ENCODE peak calls at places on chromosomes 6 and 20, in seven cellular contexts. O, N, W, Q, C, G and J are unnamed samples.

GRCh38 chr6:159066479-159066878 is 21.7 kb upstream of the TAGAP start:
- DNase-seq in O (no peak), N (no peak), W (no peak), Q (no peak), C (no peak), G (no peak), J (no peak)

GRCh38 chr20:20824924-20825584 is 112.6 kb upstream of the RALGAPA2 start:
- DNase-seq in O (peak; percentile 2), N (no peak), W (peak; percentile 55), Q (peak; percentile 67), C (no peak), G (no peak), J (peak; percentile 41)

GRCh38 chr6:110858562-110859214 is 15.9 kb upstream of the AMD1 start:
- DNase-seq in O (no peak), N (no peak), W (no peak), Q (no peak), C (no peak), G (no peak), J (no peak)

GRCh38 chr6:46323312-46323965 is 152.7 kb upstream of the ENPP5 start:
- DNase-seq in O (peak; percentile 67), N (peak; percentile 86), W (no peak), Q (no peak), C (no peak), G (peak; percentile 57), J (peak; percentile 91)

GRCh38 chr6:36832313-36832712 is 6.9 kb downstream of the CPNE5 start:
- DNase-seq in O (no peak), N (no peak), W (no peak), Q (no peak), C (no peak), G (no peak), J (no peak)

GRCh38 chr20:21102691-21103311 is 3.4 kb downstream of the LINC00237 start:
- DNase-seq in O (peak; percentile 1), N (peak; percentile 35), W (no peak), Q (peak; percentile 53), C (no peak), G (no peak), J (no peak)

GRCh38 chr20:7696311-7696710 is 243.9 kb downstream of the HAO1 start:
- DNase-seq in O (no peak), N (peak; percentile 44), W (no peak), Q (no peak), C (no peak), G (no peak), J (no peak)

GRCh38 chr6:157158897-157159296 is 164.4 kb downstream of the TMEM242 start:
- DNase-seq in O (no peak), N (no peak), W (no peak), Q (no peak), C (no peak), G (no peak), J (no peak)

GRCh38 chr20:25310268-25310920 is 62.5 kb downstream of the PYGB start:
- DNase-seq in O (peak; percentile 96), N (peak; percentile 83), W (peak; percentile 61), Q (peak; percentile 76), C (peak; percentile 41), G (peak; percentile 87), J (peak; percentile 85)

GRCh38 chr6:16805190-16805860 is 44.1 kb upstream of the ATXN1 start:
- DNase-seq in O (no peak), N (peak; percentile 44), W (no peak), Q (no peak), C (no peak), G (no peak), J (no peak)

GRCh38 chr6:153210083-153210482 is 79.0 kb upstream of the RGS17 start:
- DNase-seq in O (peak; percentile 44), N (peak; percentile 6), W (no peak), Q (no peak), C (no peak), G (peak; percentile 21), J (peak; percentile 66)

GRCh38 chr6:164927288-164928040 is 381.9 kb downstream of the C6orf118 start:
- DNase-seq in O (peak; percentile 27), N (peak; percentile 23), W (peak; percentile 24), Q (no peak), C (peak; percentile 67), G (no peak), J (peak; percentile 64)

GRCh38 chr6:34926655-34927054 is 37.6 kb downstream of the ANKS1A start:
- DNase-seq in O (peak; percentile 64), N (peak; percentile 68), W (no peak), Q (no peak), C (no peak), G (no peak), J (peak; percentile 58)

GRCh38 chr6:132023490-132023889 is 72.3 kb upstream of the CCN2 start:
- DNase-seq in O (no peak), N (no peak), W (no peak), Q (no peak), C (no peak), G (no peak), J (no peak)

GRCh38 chr6:32442977-32443552 is 3.4 kb downstream of the HLA-DRA start:
- DNase-seq in O (no peak), N (no peak), W (no peak), Q (no peak), C (no peak), G (no peak), J (no peak)
- H3K4me3 ChIP-seq in O (no peak overlapping the region), N (no peak overlapping the region), W (no peak overlapping the region), Q (no peak overlapping the region), C (no peak overlapping the region), G (no peak overlapping the region), J (no peak overlapping the region)

GRCh38 chr20:1964659-1965405 is 29.0 kb downstream of the PDYN start:
- DNase-seq in O (no peak), N (no peak), W (no peak), Q (no peak), C (no peak), G (no peak), J (no peak)
- TF ChIP-seq CTCF in O (peak; percentile 8), N (no peak), W (no peak), Q (no peak), C (no peak), G (peak; percentile 34), J (peak; percentile 39)

DNA sequence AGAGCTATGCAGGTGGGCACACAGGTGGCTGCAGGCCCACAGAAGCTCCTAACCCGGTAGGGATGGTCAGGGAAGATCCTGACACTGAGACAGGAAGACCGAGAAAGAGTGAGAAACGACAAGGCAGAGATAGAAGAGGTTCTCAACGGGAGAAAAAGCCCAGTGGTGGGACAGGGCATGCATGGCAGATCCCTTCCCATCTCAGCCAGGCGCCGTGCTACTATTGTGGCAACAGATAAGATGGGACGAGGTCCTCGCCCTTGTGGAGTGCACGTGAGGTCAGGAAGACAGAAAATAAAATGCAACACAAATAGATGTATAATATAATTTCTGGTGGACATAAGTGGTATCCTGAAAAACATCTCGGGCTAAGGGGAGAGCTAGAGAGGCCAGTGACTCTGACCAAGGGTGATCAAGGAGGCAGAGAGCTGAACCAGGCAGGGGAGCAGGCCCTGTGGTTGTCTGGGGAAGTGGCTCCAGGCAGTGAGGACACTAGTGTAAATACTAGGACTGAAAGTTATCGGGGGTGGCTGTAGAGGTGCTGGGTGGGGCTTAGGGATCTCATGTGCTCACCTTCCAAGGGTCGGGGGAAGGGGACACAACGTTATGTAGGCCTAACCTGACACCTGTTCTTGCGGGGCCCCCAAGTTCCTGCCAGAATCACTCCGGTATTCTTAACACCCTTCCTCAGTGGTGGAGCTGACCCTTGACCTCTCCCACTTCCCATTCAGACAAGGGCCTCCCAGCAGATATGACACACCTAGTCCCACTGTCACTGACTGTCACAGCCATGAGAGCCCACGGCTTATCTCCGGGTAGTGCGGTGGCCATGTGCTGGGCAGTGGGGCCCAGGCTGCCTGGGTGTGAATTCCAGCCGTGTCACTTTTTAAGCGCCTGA is 1.0 kb downstream of the SRXN1 start:
- DNase-seq in O (no peak), N (no peak), W (no peak), Q (no peak), C (no peak), G (no peak), J (no peak)
- H3K4me3 ChIP-seq in O (peak overlapping the region; percentile 79), N (peak overlapping the region; percentile 77), W (peak overlapping the region; percentile 56), Q (peak overlapping the region; percentile 87), C (peak overlapping the region; percentile 83), G (peak overlapping the region; percentile 94), J (peak overlapping the region; percentile 97)

DNA sequence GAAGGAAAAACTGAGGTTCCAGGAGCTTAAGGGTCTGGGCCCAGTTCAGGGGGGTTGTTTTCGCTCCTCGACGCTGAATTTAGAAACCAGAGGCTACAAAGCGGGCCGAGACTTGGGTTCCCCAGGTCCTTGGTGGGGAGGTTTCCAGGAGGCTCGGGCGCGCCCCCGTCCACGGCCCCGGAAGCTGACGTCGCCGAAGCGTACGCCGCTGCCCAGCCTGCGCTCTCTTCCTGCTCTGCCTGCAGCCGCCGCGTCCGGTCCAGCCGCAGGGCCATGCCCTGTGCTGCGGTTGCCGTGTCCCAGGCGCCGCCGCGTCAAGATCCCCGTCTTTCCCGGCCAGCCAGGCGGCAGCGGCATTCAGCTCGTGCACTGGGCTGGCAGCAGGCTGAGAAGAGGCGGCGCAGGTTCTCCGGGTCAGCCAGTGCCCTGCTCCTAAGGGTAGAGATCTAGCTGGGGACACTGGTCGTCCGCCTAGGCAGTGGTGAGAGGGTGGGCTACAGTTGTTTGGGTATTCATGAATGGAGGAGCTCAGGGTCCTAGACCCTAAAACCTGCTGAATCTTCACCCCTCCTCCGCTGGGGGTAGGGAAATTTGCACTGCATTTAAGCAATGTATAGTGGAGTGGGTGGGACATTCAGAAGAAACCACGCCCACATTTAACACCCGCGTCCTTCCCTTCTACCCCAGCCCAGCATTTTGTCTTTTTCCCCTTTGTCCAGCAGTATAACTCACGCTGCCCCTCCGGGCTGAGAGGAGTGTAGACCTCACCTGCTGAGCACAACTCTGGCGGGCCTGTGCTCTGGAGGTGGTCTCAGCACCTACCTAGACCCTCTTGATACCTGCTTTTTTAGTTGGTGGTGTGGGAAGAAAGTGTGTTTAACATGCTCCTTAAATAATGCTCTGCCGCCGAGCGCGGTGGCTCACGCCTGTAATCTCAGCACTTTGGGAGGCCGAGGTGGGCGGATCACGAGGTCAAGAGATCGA is 1.1 kb upstream of the TRIM26 start:
- DNase-seq in O (peak; percentile 73), N (peak; percentile 66), W (peak; percentile 82), Q (peak; percentile 90), C (peak; percentile 67), G (no peak), J (peak; percentile 82)
- TF ChIP-seq CTCF in O (no peak), N (no peak), W (no peak), Q (no peak), C (no peak), G (no peak), J (no peak)

DNA sequence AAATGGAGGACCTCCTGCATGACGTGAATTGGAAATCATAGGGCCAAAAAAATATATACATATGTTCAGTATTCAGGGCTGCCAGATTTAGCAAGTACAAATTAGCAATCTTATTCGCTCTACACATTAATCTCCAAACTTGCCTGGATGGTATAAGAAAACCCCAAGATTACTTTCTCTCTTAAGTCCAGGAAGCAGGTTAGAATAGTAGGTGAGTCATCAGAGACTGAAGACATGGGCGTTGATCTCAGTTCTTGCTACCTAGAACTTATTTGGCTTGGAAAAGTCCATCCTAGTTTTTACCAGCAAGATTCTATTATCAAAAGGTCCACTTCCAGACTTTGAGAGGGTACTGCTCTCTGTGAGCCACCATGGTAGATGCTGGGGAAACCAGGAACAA is 47.4 kb downstream of the GPR63 start:
- DNase-seq in O (no peak), N (peak; percentile 6), W (no peak), Q (no peak), C (no peak), G (no peak), J (no peak)
- H3K4me3 ChIP-seq in O (no peak overlapping the region), N (no peak overlapping the region), W (no peak overlapping the region), Q (no peak overlapping the region), C (no peak overlapping the region), G (no peak overlapping the region), J (no peak overlapping the region)

DNA sequence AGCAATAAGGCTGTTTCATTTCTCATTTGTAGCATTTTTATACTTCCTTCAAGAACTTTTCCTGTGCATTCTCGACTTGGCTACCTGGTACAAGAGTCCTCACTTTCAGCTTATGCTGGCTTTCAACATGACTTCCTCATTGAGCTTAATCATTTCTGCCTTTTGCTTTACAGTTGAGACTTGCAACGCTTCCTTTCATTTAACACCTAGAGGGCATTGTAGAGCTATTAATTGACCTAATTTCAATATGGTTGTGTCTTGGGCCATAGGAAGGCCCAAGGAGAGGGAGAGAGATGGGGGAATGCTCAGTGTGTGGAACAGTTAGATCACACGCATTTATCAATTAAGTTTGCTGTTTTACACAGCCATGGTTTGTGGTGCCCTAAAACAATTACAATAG is 37.2 kb downstream of the SLC22A2 start:
- DNase-seq in O (no peak), N (peak; percentile 41), W (no peak), Q (no peak), C (no peak), G (no peak), J (peak; percentile 74)
- TF ChIP-seq CTCF in O (no peak), N (peak; percentile 28), W (no peak), Q (peak; percentile 8), C (no peak), G (no peak), J (no peak)